ENCODE peak calls at places on chromosomes 1 and 21, in nine cellular contexts. L is effector memory CD4-positive, alpha-beta T cell; W is adrenal gland; J is pancreas; Y is ovary; I is GM23248; G is caudate nucleus; K is CD8-positive, alpha-beta T cell; S is tibial nerve. P is an unnamed sample.

GRCh38 chr1:206112600-206113301 is 4.4 kb downstream of the AVPR1B start:
- DNase-seq in L (no peak), W (no peak), J (peak; percentile 64), Y (no peak), I (no peak), G (no peak), K (no peak), S (no peak), P (no peak)

GRCh38 chr1:202135221-202135721 is 9.3 kb downstream of the ARL8A start:
- DNase-seq in L (peak; percentile 9), W (peak; percentile 73), J (no peak), Y (peak; percentile 66), I (peak; percentile 78), G (peak; percentile 51), K (peak; percentile 50), S (peak; percentile 26), P (peak; percentile 81)

GRCh38 chr1:58861510-58861909 is 77.7 kb upstream of the JUN start:
- DNase-seq in L (no peak), W (no peak), J (no peak), Y (no peak), I (peak; percentile 72), G (no peak), K (no peak), S (no peak), P (no peak)

GRCh38 chr1:203338335-203339036 is 12.4 kb downstream of the FMOD start:
- DNase-seq in L (peak; percentile 37), W (peak; percentile 74), J (peak; percentile 51), Y (peak; percentile 67), I (peak; percentile 72), G (no peak), K (peak; percentile 61), S (peak; percentile 70), P (peak; percentile 81)

GRCh38 chr21:43306911-43307676 is 119.8 kb downstream of the SIK1 start:
- DNase-seq in L (no peak), W (peak; percentile 88), J (peak; percentile 41), Y (no peak), I (peak; percentile 61), G (no peak), K (no peak), S (no peak), P (peak; percentile 61)

GRCh38 chr1:176656257-176656995 is 193.5 kb downstream of the PAPPA2 start:
- DNase-seq in L (no peak), W (peak; percentile 23), J (peak; percentile 61), Y (no peak), I (peak; percentile 96), G (no peak), K (no peak), S (no peak), P (no peak)

GRCh38 chr1:233319272-233319671 is 8.3 kb upstream of the MAP3K21 start:
- DNase-seq in L (no peak), W (no peak), J (no peak), Y (no peak), I (no peak), G (no peak), K (no peak), S (no peak), P (no peak)

GRCh38 chr1:62530516-62531154 is 66.7 kb upstream of the ANGPTL3 start:
- DNase-seq in L (no peak), W (peak; percentile 52), J (peak; percentile 31), Y (no peak), I (no peak), G (peak; percentile 2), K (no peak), S (peak; percentile 40), P (no peak)

GRCh38 chr1:17875882-17876280 is 120.7 kb downstream of the ACTL8 start:
- DNase-seq in L (no peak), W (no peak), J (no peak), Y (no peak), I (peak; percentile 70), G (no peak), K (no peak), S (no peak), P (peak; percentile 25)

GRCh38 chr1:60273185-60273584 is 199.6 kb upstream of the C1orf87 start:
- DNase-seq in L (no peak), W (no peak), J (no peak), Y (no peak), I (no peak), G (no peak), K (no peak), S (no peak), P (no peak)

DNA sequence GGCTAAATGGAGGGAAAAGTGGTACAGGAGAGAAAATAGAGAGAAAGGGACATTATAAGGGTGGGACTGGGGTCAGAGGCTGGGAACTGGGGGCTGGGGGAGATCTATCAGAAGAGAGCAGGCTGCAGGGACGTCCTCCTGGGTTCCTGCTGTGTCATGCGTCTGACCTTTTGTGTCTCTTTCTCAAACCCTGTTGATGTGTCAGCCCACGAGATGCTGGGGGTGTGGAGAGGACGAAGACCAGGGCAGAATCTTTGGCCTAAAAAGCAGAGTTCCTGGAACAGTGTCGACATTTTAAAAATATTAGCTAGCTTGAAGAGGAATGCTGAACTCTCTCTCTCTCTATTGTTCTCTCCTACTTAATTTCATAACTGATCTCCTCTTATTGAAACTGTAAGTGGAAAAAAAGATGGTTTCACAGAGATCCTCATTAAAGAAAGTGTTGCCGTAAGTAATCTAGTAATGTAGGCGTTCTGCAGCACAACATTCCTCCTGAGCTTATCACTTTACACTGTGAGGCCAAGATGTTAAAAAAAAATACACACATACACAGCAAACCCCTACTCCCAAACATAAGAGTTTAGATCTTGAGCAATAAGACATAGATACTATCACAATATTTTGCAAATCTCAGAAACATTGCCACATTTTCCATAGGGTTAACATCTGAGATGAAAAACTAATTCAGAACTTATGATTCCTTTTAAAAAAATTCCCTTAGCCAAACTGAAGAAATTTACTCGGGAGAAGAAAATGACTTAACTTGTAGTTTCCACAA is 52.6 kb downstream of the RUNX1 start:
- DNase-seq in L (no peak), W (no peak), J (no peak), Y (no peak), I (peak; percentile 86), G (no peak), K (no peak), S (peak; percentile 67), P (peak; percentile 85)
- H3K27ac ChIP-seq in L (no peak overlapping the region), W (no peak overlapping the region), J (no peak overlapping the region), Y (no peak overlapping the region), I (peak overlapping the region; percentile 91), G (no peak overlapping the region), K (no peak overlapping the region), S (no peak overlapping the region), P (no peak overlapping the region)

DNA sequence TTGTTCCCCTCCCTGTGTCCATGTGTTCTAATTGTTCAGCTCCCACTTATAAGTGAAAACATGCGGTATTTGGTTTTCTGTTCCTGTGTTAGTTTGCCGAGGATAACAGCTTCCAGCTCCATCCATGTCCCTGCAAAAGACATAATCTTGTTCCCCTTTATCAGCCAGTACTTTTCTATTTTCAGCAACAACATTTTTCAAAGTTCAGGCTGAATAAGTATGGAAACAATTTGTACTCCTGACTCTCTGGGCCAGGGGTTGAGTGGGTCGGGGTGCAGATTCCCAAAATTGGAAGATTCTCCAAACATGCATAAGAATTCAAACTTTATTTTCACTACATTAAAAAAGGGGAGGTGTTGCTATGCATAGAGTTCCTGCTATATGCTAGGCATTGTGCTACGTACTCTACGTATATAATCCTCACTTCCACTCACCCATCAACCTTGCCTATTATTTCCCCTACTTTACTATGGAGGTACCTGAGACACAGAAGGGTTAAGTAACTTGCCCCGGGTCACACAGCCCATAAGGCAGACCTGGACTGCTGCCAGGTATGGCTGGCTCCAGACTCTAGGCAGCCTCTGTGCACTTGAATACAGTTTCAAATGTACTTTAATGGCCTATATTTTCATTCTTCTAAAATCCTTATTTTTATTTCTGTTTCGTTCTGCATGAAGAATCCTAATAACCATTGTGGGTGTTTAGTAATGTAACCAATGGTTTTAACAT is 117.1 kb upstream of the C8B start:
- DNase-seq in L (no peak), W (no peak), J (no peak), Y (no peak), I (no peak), G (no peak), K (no peak), S (no peak), P (no peak)
- H3K27ac ChIP-seq in L (no peak overlapping the region), W (no peak overlapping the region), J (no peak overlapping the region), Y (no peak overlapping the region), I (no peak overlapping the region), G (no peak overlapping the region), K (no peak overlapping the region), S (no peak overlapping the region), P (no peak overlapping the region)

DNA sequence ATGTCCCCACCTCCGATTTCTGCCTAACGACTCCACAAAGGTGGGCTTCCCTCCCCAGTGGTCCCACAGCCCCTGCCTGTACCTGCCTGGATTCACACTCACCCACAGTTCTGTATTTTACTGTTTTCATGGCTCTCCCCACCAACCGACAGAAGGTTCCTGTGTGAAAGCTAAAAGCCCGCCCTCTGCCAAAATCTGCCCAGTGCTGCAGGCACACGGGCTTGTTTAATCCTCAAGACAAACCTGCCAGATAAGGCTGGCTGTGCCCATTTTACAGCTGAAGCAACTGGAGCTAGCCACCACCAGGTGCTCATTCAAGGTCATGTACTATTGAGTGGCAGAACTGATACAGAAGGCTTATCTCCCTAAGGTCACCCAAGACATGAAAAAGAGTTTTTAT is 114.5 kb downstream of the HIVEP3 start:
- DNase-seq in L (no peak), W (no peak), J (no peak), Y (no peak), I (no peak), G (no peak), K (peak; percentile 19), S (no peak), P (no peak)
- H3K27ac ChIP-seq in L (no peak overlapping the region), W (no peak overlapping the region), J (no peak overlapping the region), Y (no peak overlapping the region), I (no peak overlapping the region), G (no peak overlapping the region), K (no peak overlapping the region), S (no peak overlapping the region), P (no peak overlapping the region)

GRCh38 chr21:41719691-41720090 is 47.2 kb downstream of the RIPK4 start:
- DNase-seq in L (no peak), W (no peak), J (no peak), Y (no peak), I (no peak), G (no peak), K (no peak), S (no peak), P (no peak)

GRCh38 chr21:41720250-41720649 is 46.6 kb downstream of the RIPK4 start:
- DNase-seq in L (no peak), W (no peak), J (no peak), Y (no peak), I (no peak), G (no peak), K (no peak), S (no peak), P (no peak)

GRCh38 chr21:41715649-41716321 is 51.1 kb downstream of the RIPK4 start:
- DNase-seq in L (no peak), W (no peak), J (peak; percentile 39), Y (no peak), I (no peak), G (no peak), K (no peak), S (no peak), P (no peak)

GRCh38 chr21:41716756-41717155 is 50.1 kb downstream of the RIPK4 start:
- DNase-seq in L (no peak), W (no peak), J (no peak), Y (no peak), I (no peak), G (no peak), K (no peak), S (no peak), P (no peak)

GRCh38 chr21:41717573-41718330 is 49.1 kb downstream of the RIPK4 start:
- DNase-seq in L (no peak), W (no peak), J (no peak), Y (no peak), I (no peak), G (no peak), K (no peak), S (no peak), P (no peak)
- H3K27ac ChIP-seq in L (no peak overlapping the region), W (no peak overlapping the region), J (no peak overlapping the region), Y (no peak overlapping the region), I (no peak overlapping the region), G (no peak overlapping the region), K (no peak overlapping the region), S (no peak overlapping the region), P (no peak overlapping the region)

P was measured in sigmoid colon.